ENCODE peak calls at places on chromosomes 6 and 20, in nine cellular contexts. J is AML-193; S is adrenal gland; R is GM03348; T is left ventricle myocardium inferior; E is stimulated activated CD8-positive, alpha-beta memory T cell treated with anti-CD3 and anti-CD28 coated beads, Interleukin-15, amount 100 ng/mL, for 24 hours; N is keratinocyte; K is breast epithelium; W is iris pigment epithelial cell. I is an unnamed sample.

GRCh38 chr20:22520381-22520780 is 64.0 kb downstream of the FOXA2 start:
- DNase-seq in J (no peak), S (no peak), R (no peak), T (no peak), E (no peak), N (no peak), K (no peak), W (no peak), I (no peak)

GRCh38 chr6:2307794-2308193 is 62.4 kb upstream of the GMDS start:
- DNase-seq in J (no peak), S (no peak), R (no peak), T (no peak), E (no peak), N (no peak), K (no peak), W (no peak), I (no peak)

GRCh38 chr6:15501806-15502450 is 160.9 kb downstream of the DTNBP1 start:
- DNase-seq in J (no peak), S (peak; percentile 65), R (peak; percentile 35), T (peak; percentile 55), E (no peak), N (no peak), K (peak; percentile 50), W (peak; percentile 80), I (no peak)

GRCh38 chr6:3356056-3356823 is 97.5 kb downstream of the PSMG4 start:
- DNase-seq in J (peak; percentile 51), S (peak; percentile 83), R (peak; percentile 91), T (peak; percentile 56), E (peak; percentile 13), N (no peak), K (peak; percentile 64), W (peak; percentile 58), I (peak; percentile 21)

GRCh38 chr6:36368921-36369880 is 18.3 kb downstream of the ETV7 start:
- DNase-seq in J (peak; percentile 99), S (no peak), R (peak; percentile 93), T (no peak), E (no peak), N (no peak), K (no peak), W (peak; percentile 93), I (peak; percentile 17)

GRCh38 chr6:72647489-72647888 is 25.6 kb downstream of the KCNQ5 start:
- DNase-seq in J (no peak), S (no peak), R (no peak), T (no peak), E (no peak), N (no peak), K (no peak), W (no peak), I (no peak)

GRCh38 chr6:109308018-109308492 is 74.2 kb downstream of the CD164 start:
- DNase-seq in J (peak; percentile 59), S (peak; percentile 94), R (peak; percentile 84), T (no peak), E (no peak), N (no peak), K (no peak), W (peak; percentile 86), I (peak; percentile 15)

GRCh38 chr6:109240370-109241084 is 141.7 kb downstream of the CD164 start:
- DNase-seq in J (peak; percentile 34), S (no peak), R (peak; percentile 38), T (no peak), E (no peak), N (no peak), K (no peak), W (no peak), I (no peak)

GRCh38 chr20:41173161-41173721 is 35.9 kb downstream of the PLCG1 start:
- DNase-seq in J (peak; percentile 34), S (peak; percentile 89), R (peak; percentile 90), T (peak; percentile 90), E (peak; percentile 41), N (no peak), K (peak; percentile 82), W (peak; percentile 59), I (peak; percentile 34)

GRCh38 chr6:157982297-157982579 is 575 bp downstream of the SYNJ2 start:
- DNase-seq in J (no peak), S (peak; percentile 45), R (peak; percentile 58), T (no peak), E (no peak), N (no peak), K (peak; percentile 52), W (peak; percentile 56), I (no peak)

GRCh38 chr6:45614488-45615285 is 237.0 kb upstream of the SUPT3H start:
- DNase-seq in J (no peak), S (no peak), R (no peak), T (no peak), E (no peak), N (no peak), K (no peak), W (peak; percentile 44), I (no peak)

GRCh38 chr6:107823047-107823557 is 1.0 kb downstream of the SCML4 start:
- DNase-seq in J (peak; percentile 27), S (no peak), R (no peak), T (no peak), E (no peak), N (no peak), K (no peak), W (no peak), I (no peak)

GRCh38 chr6:69584913-69585729 is 211.7 kb downstream of the LMBRD1 start:
- DNase-seq in J (no peak), S (no peak), R (no peak), T (no peak), E (no peak), N (no peak), K (no peak), W (no peak), I (no peak)

GRCh38 chr6:43990627-43991619 is 136.3 kb downstream of the MRPL14 start:
- DNase-seq in J (no peak), S (peak; percentile 30), R (no peak), T (no peak), E (no peak), N (no peak), K (no peak), W (peak; percentile 84), I (no peak)

GRCh38 chr6:14665827-14666724 is 548.5 kb downstream of the CD83 start:
- DNase-seq in J (peak; percentile 60), S (peak; percentile 64), R (peak; percentile 66), T (no peak), E (no peak), N (peak; percentile 87), K (no peak), W (peak; percentile 96), I (no peak)

GRCh38 chr6:124903797-124904196 is 58.4 kb upstream of the RNF217 start:
- DNase-seq in J (no peak), S (no peak), R (no peak), T (no peak), E (no peak), N (no peak), K (no peak), W (no peak), I (no peak)

GRCh38 chr6:40906759-40907158 is 132.3 kb downstream of the UNC5CL start:
- DNase-seq in J (no peak), S (peak; percentile 33), R (peak; percentile 20), T (no peak), E (no peak), N (peak; percentile 71), K (no peak), W (no peak), I (no peak)

GRCh38 chr6:162481938-162482337 is 245.6 kb downstream of the PRKN start:
- DNase-seq in J (no peak), S (no peak), R (no peak), T (no peak), E (no peak), N (no peak), K (no peak), W (no peak), I (no peak)

GRCh38 chr6:43570876-43571441 is 4.9 kb downstream of the XPO5 start:
- DNase-seq in J (no peak), S (no peak), R (no peak), T (no peak), E (no peak), N (no peak), K (no peak), W (peak; percentile 89), I (no peak)

GRCh38 chr20:45745015-45745414 is 22.9 kb downstream of the SPINT4 start:
- DNase-seq in J (no peak), S (no peak), R (no peak), T (no peak), E (no peak), N (no peak), K (no peak), W (no peak), I (no peak)

GRCh38 chr6:14571728-14572127 is 454.2 kb downstream of the CD83 start:
- DNase-seq in J (no peak), S (no peak), R (no peak), T (no peak), E (no peak), N (no peak), K (no peak), W (no peak), I (no peak)

GRCh38 chr6:119481981-119482380 is 132.4 kb upstream of the MAN1A1 start:
- DNase-seq in J (no peak), S (no peak), R (peak; percentile 39), T (no peak), E (no peak), N (no peak), K (no peak), W (no peak), I (no peak)

GRCh38 chr20:62263396-62263795 is 25.1 kb downstream of the OSBPL2 start:
- DNase-seq in J (no peak), S (no peak), R (no peak), T (no peak), E (no peak), N (no peak), K (no peak), W (no peak), I (no peak)

GRCh38 chr20:35726759-35727711 is 15.0 kb downstream of the RBM39 start:
- DNase-seq in J (peak; percentile 36), S (no peak), R (no peak), T (no peak), E (no peak), N (no peak), K (no peak), W (no peak), I (no peak)

GRCh38 chr6:36566418-36566905 is 19.2 kb upstream of the STK38 start:
- DNase-seq in J (peak; percentile 37), S (no peak), R (no peak), T (no peak), E (no peak), N (no peak), K (no peak), W (no peak), I (no peak)

GRCh38 chr6:20539387-20539786 is 5.1 kb downstream of the CDKAL1 start:
- DNase-seq in J (no peak), S (no peak), R (no peak), T (no peak), E (no peak), N (no peak), K (no peak), W (no peak), I (no peak)

GRCh38 chr6:147970970-147971369 is 371.7 kb upstream of the SASH1 start:
- DNase-seq in J (no peak), S (no peak), R (no peak), T (no peak), E (no peak), N (no peak), K (no peak), W (peak; percentile 22), I (no peak)

GRCh38 chr6:42813074-42813645 is 31.3 kb downstream of the BICRAL start:
- DNase-seq in J (no peak), S (no peak), R (no peak), T (no peak), E (no peak), N (no peak), K (no peak), W (no peak), I (no peak)

I was measured in GOT3.